ENCODE peak calls at places on chromosome 22, in five cellular contexts. W, I, Z, K and X are unnamed samples.

GRCh38 chr22:33492210-33492651 is 428.0 kb downstream of the LARGE1 start:
- DNase-seq in I (no peak), Z (peak; percentile 43), W (no peak), K (no peak), X (no peak)

GRCh38 chr22:32444068-32444467 is 20.2 kb downstream of the BPIFC start:
- DNase-seq in Z (peak; percentile 29), W (no peak), I (no peak), K (peak; percentile 76), X (no peak)

GRCh38 chr22:27499121-27499520 is 302.4 kb downstream of the MN1 start:
- DNase-seq in W (no peak), Z (no peak), I (no peak), K (no peak), X (no peak)

GRCh38 chr22:30314918-30315317 is 11.8 kb downstream of the TBC1D10A start:
- DNase-seq in Z (peak; percentile 45), I (peak; percentile 36), K (no peak), W (no peak), X (peak; percentile 66)

GRCh38 chr22:31579835-31580242 is 82.2 kb downstream of the PISD start:
- DNase-seq in Z (no peak), K (peak; percentile 93), W (no peak), I (no peak), X (no peak)

GRCh38 chr22:36862251-36863242 is 1.7 kb downstream of the NCF4 start:
- DNase-seq in Z (peak; percentile 61), I (no peak), W (no peak), K (no peak), X (peak; percentile 73)

GRCh38 chr22:42651134-42651533 is 1.9 kb upstream of the CYB5R3 start:
- DNase-seq in W (no peak), I (no peak), Z (no peak), K (peak; percentile 45), X (no peak)

GRCh38 chr22:47165338-47165931 is 403.0 kb downstream of the TBC1D22A start:
- DNase-seq in W (peak; percentile 7), Z (no peak), K (no peak), I (no peak), X (no peak)

GRCh38 chr22:46854125-46854870 is 91.8 kb downstream of the TBC1D22A start:
- DNase-seq in I (no peak), K (no peak), W (no peak), Z (no peak), X (no peak)

GRCh38 chr22:49543876-49544275 is 283.8 kb downstream of the BRD1 start:
- DNase-seq in W (no peak), I (no peak), K (no peak), Z (no peak), X (no peak)

GRCh38 chr22:19798320-19798665 is 37.7 kb downstream of the TBX1 start:
- DNase-seq in W (no peak), I (no peak), Z (no peak), K (no peak), X (no peak)